ENCODE peak calls at places on chromosomes 13 and 19, in eight cellular contexts. Y, K, C, G, H, W, Z and R are unnamed samples.

GRCh38 chr13:109309625-109310363 is 476.6 kb downstream of the IRS2 start:
- DNase-seq in W (no peak), Y (no peak), Z (no peak), C (no peak), H (no peak), G (no peak), K (no peak), R (no peak)

GRCh38 chr19:45528149-45528743 is 21.0 kb downstream of the VASP start:
- DNase-seq in C (no peak), Z (no peak), G (no peak), K (peak), Y (peak), W (no peak), H (no peak), R (no peak)

GRCh38 chr19:46176116-46176860 is 28.2 kb downstream of the IGFL2 start:
- DNase-seq in C (no peak), W (peak), G (no peak), K (no peak), H (no peak), Z (no peak), Y (no peak), R (no peak)

GRCh38 chr13:100526299-100527030 is 62.1 kb downstream of the GGACT start:
- DNase-seq in C (no peak), G (no peak), Y (no peak), W (no peak), K (no peak), H (no peak), Z (no peak), R (no peak)

GRCh38 chr19:47609885-47610545 is 1.1 kb downstream of the BICRA start:
- DNase-seq in C (peak), Y (peak), K (peak), Z (no peak), H (peak), W (no peak), G (no peak), R (peak)

GRCh38 chr19:10892256-10892655 is 20.9 kb downstream of the CARM1 start:
- DNase-seq in G (no peak), K (no peak), Y (no peak), W (no peak), Z (no peak), C (no peak), H (no peak), R (no peak)

GRCh38 chr19:10115392-10116084 is 4.0 kb downstream of the P2RY11 start:
- DNase-seq in Y (no peak), C (no peak), Z (no peak), W (no peak), K (no peak), H (no peak), G (no peak), R (no peak)

GRCh38 chr19:18946918-18947317 is 5.9 kb upstream of the HOMER3 start:
- DNase-seq in Z (no peak), G (no peak), K (no peak), C (no peak), H (no peak), Y (no peak), W (no peak), R (no peak)

GRCh38 chr13:39347926-39348901 is 254.8 kb downstream of the LHFPL6 start:
- DNase-seq in W (no peak), H (no peak), K (peak), G (no peak), C (no peak), Y (no peak), Z (no peak), R (no peak)

GRCh38 chr19:35738021-35738886 is 4.0 kb downstream of the IGFLR1 start:
- DNase-seq in W (no peak), H (no peak), C (no peak), Y (no peak), K (no peak), Z (no peak), G (no peak), R (no peak)

GRCh38 chr19:48795055-48795854 is 15.6 kb downstream of the BCAT2 start:
- DNase-seq in K (peak), Z (peak), H (peak), C (peak), G (peak), W (peak), Y (peak), R (peak)

DNA sequence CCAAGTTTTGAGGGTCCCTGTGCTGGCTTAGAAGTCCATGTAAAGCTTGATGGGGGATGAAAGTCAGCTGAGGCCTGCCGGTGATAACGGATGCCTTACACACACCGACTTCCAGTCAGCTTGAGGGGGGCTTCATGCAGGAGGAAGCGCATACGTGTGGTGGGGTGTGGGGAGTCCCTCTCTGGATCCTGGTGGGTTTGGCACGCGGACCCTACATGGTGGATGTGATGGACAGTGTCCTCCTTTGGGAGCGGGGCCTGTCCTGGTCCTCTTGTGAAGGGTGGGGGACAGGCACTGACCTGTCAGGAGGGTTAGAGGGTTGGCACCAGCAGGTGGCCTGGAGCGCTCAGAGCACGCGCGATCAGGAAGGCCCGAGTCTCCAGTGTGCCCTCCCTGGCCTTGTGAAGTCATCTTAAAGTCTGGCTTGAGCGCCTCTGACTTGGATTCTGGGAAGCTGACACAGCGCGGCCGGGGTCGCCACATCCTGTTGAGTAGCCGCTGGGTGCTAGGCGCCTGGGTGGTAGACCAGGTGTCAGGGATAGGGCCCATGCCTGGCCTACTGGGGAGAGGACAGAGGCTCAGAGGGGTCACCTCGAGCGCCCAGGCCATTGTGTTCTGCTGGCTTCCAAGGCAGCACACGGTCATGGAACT is 2.9 kb downstream of the DAZAP1 start:
- DNase-seq in H (peak), K (no peak), W (no peak), C (no peak), G (no peak), Z (no peak), Y (peak), R (peak)
- H3K4me3 ChIP-seq in H (no peak), K (no peak), W (peak), C (no peak), G (peak), Z (peak), Y (peak), R (peak)

GRCh38 chr13:49219647-49220034 is 497 bp upstream of the MLNR start:
- DNase-seq in K (no peak), Z (no peak), C (peak), H (peak), W (no peak), Y (no peak), G (no peak), R (no peak)

GRCh38 chr13:49220035-49220855 is at the start of gene MLNR:
- DNase-seq in G (no peak), H (peak), W (no peak), Z (no peak), Y (peak), K (peak), C (no peak), R (peak)

GRCh38 chr13:49217962-49218492 is 2.1 kb upstream of the MLNR start:
- DNase-seq in C (no peak), Y (no peak), Z (no peak), G (no peak), K (no peak), W (no peak), H (no peak), R (no peak)

GRCh38 chr13:49218493-49219051 is 1.6 kb upstream of the MLNR start:
- DNase-seq in W (no peak), H (no peak), C (no peak), G (no peak), Z (peak), Y (no peak), K (no peak), R (peak)

DNA sequence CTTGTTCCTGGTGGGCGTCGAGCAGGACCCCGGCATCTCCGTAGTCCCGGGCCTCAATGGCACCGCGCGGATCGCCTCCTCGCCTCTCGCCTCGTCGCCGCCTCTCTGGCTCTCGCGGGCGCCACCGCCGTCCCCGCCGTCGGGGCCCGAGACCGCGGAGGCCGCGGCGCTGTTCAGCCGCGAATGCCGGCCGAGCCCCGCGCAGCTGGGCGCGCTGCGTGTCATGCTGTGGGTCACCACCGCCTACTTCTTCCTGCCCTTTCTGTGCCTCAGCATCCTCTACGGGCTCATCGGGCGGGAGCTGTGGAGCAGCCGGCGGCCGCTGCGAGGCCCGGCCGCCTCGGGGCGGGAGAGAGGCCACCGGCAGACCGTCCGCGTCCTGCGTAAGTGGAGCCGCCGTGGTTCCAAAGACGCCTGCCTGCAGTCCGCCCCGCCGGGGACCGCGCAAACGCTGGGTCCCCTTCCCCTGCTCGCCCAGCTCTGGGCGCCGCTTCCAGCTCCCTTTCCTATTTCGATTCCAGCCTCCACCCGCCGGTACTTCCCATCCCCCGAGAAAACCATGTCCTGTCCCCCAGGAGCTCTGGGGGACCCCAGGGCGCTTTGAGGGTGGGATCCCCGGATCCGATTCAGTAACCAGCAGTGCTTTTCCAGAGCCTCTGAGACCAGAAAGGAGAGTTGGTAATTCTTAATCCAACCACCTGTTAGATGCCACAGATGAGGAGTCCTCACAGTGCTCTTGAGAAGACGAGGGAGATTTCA is 897 bp downstream of the MLNR start:
- DNase-seq in K (no peak), W (no peak), C (no peak), H (no peak), G (no peak), Z (no peak), Y (peak), R (no peak)
- TF ChIP-seq CTCF in K (no peak), W (no peak), C (no peak), H (no peak), G (no peak), Z (no peak), Y (no peak), R (no peak)

GRCh38 chr19:42301646-42302204 is at the start of gene PRR19:
- DNase-seq in H (no peak), Y (no peak), C (peak), K (peak), G (no peak), Z (no peak), W (no peak), R (no peak)

GRCh38 chr19:42306646-42307045 is 4.2 kb upstream of the PAFAH1B3 start:
- DNase-seq in Z (no peak), Y (no peak), K (no peak), H (no peak), G (no peak), W (no peak), C (no peak), R (no peak)

GRCh38 chr19:42303876-42304275 is 1.5 kb upstream of the PAFAH1B3 start:
- DNase-seq in G (no peak), C (no peak), W (no peak), H (no peak), Y (no peak), K (no peak), Z (no peak), R (no peak)

DNA sequence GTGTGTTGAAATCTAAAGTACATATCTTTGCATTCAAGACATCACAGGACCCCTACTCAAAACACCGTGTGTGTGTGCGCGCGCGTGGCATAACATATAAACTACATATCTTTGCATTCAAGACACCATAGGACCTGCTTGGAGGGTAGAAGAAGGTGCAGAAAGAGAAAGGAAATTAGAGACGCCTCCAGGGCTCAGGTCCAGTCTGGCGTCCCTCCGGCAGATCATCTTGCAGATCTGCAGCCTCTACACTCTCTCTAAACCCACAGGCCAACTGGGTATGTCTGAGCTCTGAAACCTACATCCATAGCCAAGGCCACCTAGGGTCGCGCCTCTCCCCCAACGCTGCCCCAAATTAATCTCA is 659 bp upstream of the PAFAH1B3 start:
- DNase-seq in C (no peak), K (no peak), Z (no peak), W (no peak), Y (no peak), H (no peak), G (no peak), R (no peak)
- H3K4me3 ChIP-seq in C (no peak), K (peak), Z (peak), W (peak), Y (no peak), H (no peak), G (peak), R (peak)

DNA sequence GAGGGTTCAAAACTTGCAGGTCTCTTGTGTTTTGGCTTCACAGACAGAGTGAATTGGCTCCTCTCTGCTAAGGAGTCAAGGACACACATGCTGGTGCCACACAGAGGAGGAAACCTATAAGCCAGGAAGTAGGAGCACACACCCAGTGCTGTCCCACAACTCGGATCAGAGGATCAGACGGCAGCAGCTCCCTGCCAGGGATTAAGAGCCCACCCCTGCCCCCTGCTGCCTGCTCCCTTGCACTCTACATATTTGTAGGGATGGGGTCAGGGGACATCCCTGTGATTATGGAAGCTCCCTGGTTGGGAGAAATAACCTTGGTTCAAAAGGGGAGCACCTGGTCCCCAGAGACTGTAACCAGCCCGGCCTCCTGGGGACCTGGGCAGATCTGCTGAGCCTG is 77.5 kb upstream of the CLDN10 start:
- DNase-seq in G (no peak), H (no peak), C (no peak), W (no peak), Y (no peak), K (no peak), Z (no peak), R (no peak)
- TF ChIP-seq CTCF in G (no peak), H (no peak), C (no peak), W (no peak), Y (no peak), K (no peak), Z (peak), R (no peak)

GRCh38 chr13:113854238-113855011 is 9.5 kb downstream of the GAS6 start:
- DNase-seq in H (no peak), G (no peak), K (no peak), C (peak), Y (peak), Z (no peak), W (peak), R (peak)

GRCh38 chr13:113855012-113855921 is 8.6 kb downstream of the GAS6 start:
- DNase-seq in H (no peak), C (peak), K (no peak), G (no peak), Z (no peak), Y (no peak), W (peak), R (peak)

GRCh38 chr13:113851826-113852535 is 11.9 kb downstream of the GAS6 start:
- DNase-seq in H (no peak), Z (no peak), K (no peak), G (no peak), W (peak), Y (no peak), C (no peak), R (no peak)

GRCh38 chr13:113852536-113853517 is 11.0 kb downstream of the GAS6 start:
- DNase-seq in G (no peak), K (no peak), Y (no peak), W (peak), C (no peak), H (no peak), Z (no peak), R (no peak)

DNA sequence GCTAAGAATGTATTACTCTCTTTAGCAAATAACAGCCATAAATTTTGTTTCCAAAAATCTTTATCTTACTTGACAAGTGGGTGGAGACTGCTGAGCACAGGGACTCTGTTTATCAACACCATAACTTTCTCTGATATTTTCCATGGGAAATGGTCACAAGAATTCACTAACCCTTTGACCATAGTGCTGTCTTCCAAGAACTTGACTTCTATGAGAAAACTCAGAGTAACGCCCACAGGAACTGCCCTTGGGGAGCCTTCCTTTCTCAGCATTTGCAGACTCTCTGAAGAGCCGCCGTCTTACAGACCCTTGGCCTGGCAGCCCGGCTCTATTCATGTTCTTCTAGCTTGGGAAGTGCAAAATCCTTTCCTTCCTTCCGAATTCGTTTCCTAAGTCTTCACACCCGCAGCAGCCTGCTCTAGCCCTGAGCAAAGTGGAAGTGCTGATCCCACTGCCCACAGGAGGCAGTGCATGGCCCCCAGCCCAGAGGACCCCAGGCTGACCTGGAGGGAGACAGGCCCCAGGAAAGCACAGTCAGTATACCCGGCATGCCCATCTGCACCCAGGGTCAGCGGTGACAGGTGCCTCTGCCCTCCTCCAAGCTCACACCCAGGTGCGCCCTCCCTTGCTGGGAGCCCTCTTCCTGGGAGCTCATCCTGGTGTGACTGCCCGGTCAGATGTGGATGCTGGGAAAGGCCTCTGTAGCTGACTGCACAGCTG is 10.2 kb downstream of the GAS6 start:
- DNase-seq in H (peak), G (no peak), C (no peak), K (no peak), Y (peak), W (no peak), Z (no peak), R (peak)
- H3K4me3 ChIP-seq in H (no peak), G (no peak), C (no peak), K (no peak), Y (no peak), W (no peak), Z (no peak), R (peak)

GRCh38 chr19:23437901-23438300 is 42.6 kb upstream of the ZNF91 start:
- DNase-seq in Y (no peak), Z (no peak), C (no peak), W (no peak), G (no peak), H (no peak), K (no peak), R (no peak)

GRCh38 chr19:23440791-23441190 is 45.5 kb upstream of the ZNF91 start:
- DNase-seq in K (no peak), W (no peak), H (no peak), Y (no peak), Z (no peak), G (no peak), C (no peak), R (no peak)

GRCh38 chr19:23436944-23437343 is 41.7 kb upstream of the ZNF91 start:
- DNase-seq in G (no peak), Y (peak), K (no peak), Z (no peak), H (no peak), W (no peak), C (no peak), R (no peak)

GRCh38 chr19:23440207-23440606 is 44.9 kb upstream of the ZNF91 start:
- DNase-seq in W (no peak), Y (no peak), G (no peak), K (no peak), H (no peak), C (no peak), Z (no peak), R (no peak)

DNA sequence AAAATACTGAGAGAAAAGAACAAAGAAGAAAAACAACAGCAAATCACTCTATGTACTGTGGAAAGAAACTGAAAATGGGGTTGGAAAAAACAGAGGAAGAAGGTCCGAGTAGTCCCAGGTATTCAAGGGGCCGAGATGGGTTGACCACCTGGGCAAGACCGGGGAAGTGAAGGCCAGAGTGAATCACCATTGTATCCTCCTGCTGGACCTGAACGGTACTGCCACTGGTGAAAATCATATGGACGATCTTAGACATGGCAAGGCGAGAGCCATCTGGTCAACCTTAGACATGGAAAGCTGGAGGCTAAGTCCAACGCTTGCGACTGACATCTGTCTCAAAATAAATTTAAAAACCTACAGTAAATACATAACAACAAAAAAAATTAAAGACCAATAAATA is 44.4 kb upstream of the ZNF91 start:
- DNase-seq in W (no peak), H (no peak), Y (peak), C (no peak), G (no peak), Z (no peak), K (no peak), R (no peak)
- TF ChIP-seq CTCF in W (no peak), H (no peak), Y (peak), C (no peak), G (no peak), Z (peak), K (no peak), R (peak)